ENCODE peak calls at places on chromosome 10, in six cellular contexts. S is CD8-positive, alpha-beta memory T cell; T is KG1; Y is HS-27A; B is right cardiac atrium; W is hepatocyte. O is an unnamed sample.

GRCh38 chr10:109961181-109962001 is 38.1 kb upstream of the XPNPEP1 start:
- DNase-seq in S (no peak), T (no peak), Y (no peak), B (no peak), W (no peak), O (peak)

GRCh38 chr10:14606633-14607032 is 168.1 kb downstream of the FAM107B start:
- DNase-seq in S (no peak), T (no peak), Y (no peak), B (no peak), W (no peak), O (no peak)

GRCh38 chr10:53827261-53827660 is 973.8 kb downstream of the PCDH15 start:
- DNase-seq in S (no peak), T (no peak), Y (no peak), B (no peak), W (no peak), O (no peak)

GRCh38 chr10:124301736-124302135 is 117.0 kb downstream of the OAT start:
- DNase-seq in S (no peak), T (no peak), Y (no peak), B (no peak), W (no peak), O (no peak)

GRCh38 chr10:110774069-110775021 is 97.4 kb upstream of the PDCD4 start:
- DNase-seq in S (no peak), T (no peak), Y (peak), B (no peak), W (peak), O (peak)

GRCh38 chr10:8033812-8034665 is 20.4 kb upstream of the GATA3 start:
- DNase-seq in S (peak), T (no peak), Y (no peak), B (peak), W (no peak), O (no peak)

GRCh38 chr10:52259428-52259812 is 54.7 kb upstream of the DKK1 start:
- DNase-seq in S (no peak), T (no peak), Y (no peak), B (no peak), W (no peak), O (no peak)

GRCh38 chr10:74033724-74034123 is 35.8 kb downstream of the VCL start:
- DNase-seq in S (no peak), T (no peak), Y (no peak), B (no peak), W (no peak), O (no peak)

GRCh38 chr10:82981137-82981723 is 1106.2 kb downstream of the NRG3 start:
- DNase-seq in S (no peak), T (no peak), Y (no peak), B (no peak), W (no peak), O (no peak)

GRCh38 chr10:103703941-103704919 is 151.1 kb downstream of the SH3PXD2A start:
- DNase-seq in S (no peak), T (no peak), Y (no peak), B (no peak), W (no peak), O (no peak)

GRCh38 chr10:71860243-71861029 is 9.4 kb upstream of the PSAP start:
- DNase-seq in S (no peak), T (no peak), Y (peak), B (peak), W (peak), O (peak)

GRCh38 chr10:96208271-96208670 is 63.1 kb downstream of the BLNK start:
- DNase-seq in S (no peak), T (no peak), Y (no peak), B (no peak), W (no peak), O (no peak)

GRCh38 chr10:85043207-85043606 is 714.8 kb downstream of the CCSER2 start:
- DNase-seq in S (no peak), T (no peak), Y (no peak), B (no peak), W (no peak), O (no peak)

GRCh38 chr10:132676193-132676891 is 109.6 kb downstream of the NKX6-2 start:
- DNase-seq in S (no peak), T (no peak), Y (no peak), B (no peak), W (no peak), O (no peak)